ENCODE peak calls at places on chromosome 16, in ten cellular contexts. A, Z, X, W, C, O, T, E, K and Q are unnamed samples.

GRCh38 chr16:78629173-78629572 is 529.7 kb downstream of the WWOX start:
- DNase-seq in A (no peak), Z (no peak), X (no peak), W (no peak), C (no peak), O (no peak), T (no peak), E (no peak), K (peak), Q (no peak)

GRCh38 chr16:30033270-30033669 is 2.2 kb upstream of the TLCD3B start:
- DNase-seq in A (no peak), Z (no peak), X (peak), W (no peak), C (no peak), O (no peak), T (no peak), E (no peak), K (no peak), Q (no peak)

GRCh38 chr16:10536814-10537389 is 43.5 kb downstream of the EMP2 start:
- DNase-seq in A (no peak), Z (no peak), X (no peak), W (no peak), C (no peak), O (no peak), T (peak), E (no peak), K (no peak), Q (no peak)

GRCh38 chr16:23398987-23399805 is 53.8 kb downstream of the COG7 start:
- DNase-seq in A (peak), Z (no peak), X (no peak), W (no peak), C (peak), O (no peak), T (no peak), E (no peak), K (no peak), Q (no peak)

GRCh38 chr16:58515871-58516767 is 802 bp downstream of the SETD6 start:
- DNase-seq in A (peak), Z (no peak), X (peak), W (peak), C (peak), O (no peak), T (peak), E (peak), K (no peak), Q (no peak)

GRCh38 chr16:47817048-47817447 is 338.7 kb downstream of the ABCC12 start:
- DNase-seq in A (no peak), Z (no peak), X (no peak), W (no peak), C (no peak), O (no peak), T (no peak), E (no peak), K (no peak), Q (no peak)

GRCh38 chr16:783404-784161 is 4.6 kb downstream of the RPUSD1 start:
- DNase-seq in A (no peak), Z (no peak), X (no peak), W (no peak), C (no peak), O (no peak), T (no peak), E (no peak), K (no peak), Q (no peak)

GRCh38 chr16:4380131-4381063 is 8.7 kb downstream of the VASN start:
- DNase-seq in A (no peak), Z (no peak), X (no peak), W (no peak), C (peak), O (no peak), T (no peak), E (no peak), K (no peak), Q (no peak)

GRCh38 chr16:75306102-75306762 is 54.8 kb upstream of the BCAR1 start:
- DNase-seq in A (no peak), Z (no peak), X (no peak), W (no peak), C (no peak), O (no peak), T (peak), E (no peak), K (no peak), Q (no peak)

GRCh38 chr16:28880589-28880915 is 2.3 kb downstream of the ATP2A1 start:
- DNase-seq in A (peak), Z (no peak), X (no peak), W (no peak), C (no peak), O (no peak), T (no peak), E (no peak), K (no peak), Q (no peak)

GRCh38 chr16:70760221-70760620 is 40.7 kb downstream of the VAC14 start:
- DNase-seq in A (no peak), Z (no peak), X (no peak), W (no peak), C (no peak), O (no peak), T (no peak), E (no peak), K (no peak), Q (no peak)

GRCh38 chr16:48535831-48536599 is 74.0 kb downstream of the N4BP1 start:
- DNase-seq in A (peak), Z (no peak), X (peak), W (no peak), C (peak), O (no peak), T (peak), E (peak), K (peak), Q (no peak)

GRCh38 chr16:51144203-51144602 is 6.9 kb downstream of the SALL1 start:
- DNase-seq in A (no peak), Z (no peak), X (no peak), W (no peak), C (no peak), O (no peak), T (no peak), E (no peak), K (no peak), Q (no peak)

GRCh38 chr16:10683160-10683559 is 11.6 kb downstream of the TEKT5 start:
- DNase-seq in A (no peak), Z (no peak), X (no peak), W (no peak), C (no peak), O (no peak), T (no peak), E (no peak), K (no peak), Q (no peak)

GRCh38 chr16:28863929-28864886 is 565 bp downstream of the SH2B1 start:
- DNase-seq in A (no peak), Z (no peak), X (peak), W (no peak), C (no peak), O (no peak), T (no peak), E (no peak), K (peak), Q (no peak)

GRCh38 chr16:88764913-88765349 is 20.1 kb downstream of the PIEZO1 start:
- DNase-seq in A (no peak), Z (no peak), X (no peak), W (no peak), C (no peak), O (no peak), T (no peak), E (no peak), K (no peak), Q (no peak)

GRCh38 chr16:85536073-85536410 is 77.1 kb upstream of the GSE1 start:
- DNase-seq in A (peak), Z (no peak), X (peak), W (no peak), C (no peak), O (no peak), T (no peak), E (peak), K (no peak), Q (no peak)

GRCh38 chr16:57349212-57350031 is 9.2 kb upstream of the CCL22 start:
- DNase-seq in A (no peak), Z (no peak), X (peak), W (no peak), C (no peak), O (no peak), T (no peak), E (peak), K (no peak), Q (no peak)

GRCh38 chr16:56800355-56800754 is 64.7 kb upstream of the SLC12A3 start:
- DNase-seq in A (no peak), Z (no peak), X (no peak), W (no peak), C (no peak), O (no peak), T (no peak), E (no peak), K (no peak), Q (no peak)

GRCh38 chr16:66898207-66898606 is 17.9 kb downstream of the PDP2 start:
- DNase-seq in A (peak), Z (peak), X (no peak), W (no peak), C (peak), O (no peak), T (no peak), E (no peak), K (peak), Q (no peak)

GRCh38 chr16:72099377-72099818 is 5.8 kb downstream of the DHX38 start:
- DNase-seq in A (no peak), Z (no peak), X (peak), W (peak), C (no peak), O (no peak), T (peak), E (peak), K (peak), Q (no peak)

GRCh38 chr16:28985611-28986041 is 774 bp downstream of the LAT start:
- DNase-seq in A (no peak), Z (no peak), X (no peak), W (no peak), C (no peak), O (no peak), T (no peak), E (no peak), K (no peak), Q (no peak)

GRCh38 chr16:66698046-66698445 is 1.5 kb upstream of the CMTM4 start:
- DNase-seq in A (no peak), Z (no peak), X (no peak), W (no peak), C (no peak), O (no peak), T (no peak), E (no peak), K (no peak), Q (no peak)

GRCh38 chr16:18800674-18801196 is 614 bp downstream of the ARL6IP1 start:
- DNase-seq in A (no peak), Z (no peak), X (peak), W (no peak), C (no peak), O (no peak), T (no peak), E (no peak), K (no peak), Q (no peak)

GRCh38 chr16:64589836-64590235 is 532.0 kb downstream of the CDH11 start:
- DNase-seq in A (no peak), Z (no peak), X (no peak), W (peak), C (no peak), O (no peak), T (no peak), E (no peak), K (peak), Q (no peak)

GRCh38 chr16:67277294-67277998 is 1.9 kb upstream of the PLEKHG4 start:
- DNase-seq in A (peak), Z (peak), X (peak), W (peak), C (peak), O (no peak), T (no peak), E (peak), K (peak), Q (peak)

GRCh38 chr16:54936086-54936978 is 5.7 kb downstream of the IRX5 start:
- DNase-seq in A (peak), Z (no peak), X (peak), W (no peak), C (no peak), O (no peak), T (no peak), E (peak), K (no peak), Q (no peak)

GRCh38 chr16:2715519-2715918 is 4.5 kb downstream of the PRSS27 start:
- DNase-seq in A (peak), Z (no peak), X (peak), W (no peak), C (peak), O (no peak), T (no peak), E (peak), K (no peak), Q (peak)

GRCh38 chr16:17173134-17173729 is 297.5 kb downstream of the XYLT1 start:
- DNase-seq in A (no peak), Z (no peak), X (peak), W (peak), C (peak), O (no peak), T (peak), E (peak), K (peak), Q (no peak)

GRCh38 chr16:57017251-57017650 is 27.9 kb downstream of the NLRC5 start:
- DNase-seq in A (no peak), Z (no peak), X (no peak), W (peak), C (no peak), O (no peak), T (no peak), E (no peak), K (no peak), Q (no peak)

GRCh38 chr16:15509593-15510520 is 75.5 kb downstream of the BMERB1 start:
- DNase-seq in A (no peak), Z (no peak), X (peak), W (peak), C (no peak), O (no peak), T (no peak), E (peak), K (no peak), Q (no peak)

GRCh38 chr16:1903220-1903574 is 15.0 kb downstream of the HS3ST6 start:
- DNase-seq in A (no peak), Z (no peak), X (no peak), W (no peak), C (no peak), O (no peak), T (no peak), E (no peak), K (no peak), Q (no peak)

GRCh38 chr16:51359141-51359960 is 208.3 kb upstream of the SALL1 start:
- DNase-seq in A (no peak), Z (no peak), X (no peak), W (no peak), C (no peak), O (no peak), T (peak), E (no peak), K (no peak), Q (no peak)

GRCh38 chr16:88398170-88398873 is 15.6 kb downstream of the ZNF469 start:
- DNase-seq in A (no peak), Z (no peak), X (no peak), W (no peak), C (no peak), O (no peak), T (no peak), E (no peak), K (no peak), Q (no peak)

GRCh38 chr16:89242795-89243200 is 25.3 kb downstream of the ZNF778 start:
- DNase-seq in A (no peak), Z (no peak), X (no peak), W (no peak), C (no peak), O (no peak), T (no peak), E (no peak), K (no peak), Q (no peak)

GRCh38 chr16:64133396-64133795 is 988.5 kb downstream of the CDH11 start:
- DNase-seq in A (no peak), Z (no peak), X (no peak), W (no peak), C (no peak), O (no peak), T (no peak), E (no peak), K (peak), Q (no peak)